ENCODE peak calls at places on chromosomes 16 and 17, in ten cellular contexts. C is tibial nerve, F is heart left ventricle, G is A549, S is GM12891, M is body of pancreas, W is breast epithelium, H is K562, Y is esophagus squamous epithelium, O is IMR-90. X is an unnamed sample.

GRCh38 chr17:9170822-9171221 is 149.5 kb downstream of the NTN1 start:
- DNase-seq in C (no peak), F (no peak), G (no peak), S (no peak), M (no peak), W (no peak), H (no peak), Y (no peak), O (no peak), X (no peak)

GRCh38 chr17:1090454-1091189 is 89.2 kb downstream of the ABR start:
- DNase-seq in C (no peak), F (no peak), G (no peak), S (no peak), M (no peak), W (no peak), H (no peak), Y (no peak), O (no peak), X (no peak)

GRCh38 chr16:66617728-66618127 is 13.2 kb downstream of the CMTM3 start:
- DNase-seq in C (no peak), F (no peak), G (no peak), S (no peak), M (no peak), W (peak), H (peak), Y (no peak), O (no peak), X (no peak)

GRCh38 chr16:23524886-23525285 is 14.6 kb upstream of the GGA2 start:
- DNase-seq in C (no peak), F (no peak), G (no peak), S (no peak), M (no peak), W (no peak), H (no peak), Y (no peak), O (no peak), X (no peak)

GRCh38 chr16:75065149-75065807 is 51.3 kb downstream of the LDHD start:
- DNase-seq in C (no peak), F (no peak), G (peak), S (no peak), M (no peak), W (no peak), H (peak), Y (no peak), O (no peak), X (no peak)

GRCh38 chr16:48892884-48893283 is 282.9 kb upstream of the N4BP1 start:
- DNase-seq in C (no peak), F (no peak), G (peak), S (no peak), M (no peak), W (no peak), H (peak), Y (no peak), O (no peak), X (no peak)

GRCh38 chr16:49441366-49441780 is 67.8 kb downstream of the C16orf78 start:
- DNase-seq in C (no peak), F (peak), G (no peak), S (peak), M (peak), W (peak), H (no peak), Y (no peak), O (no peak), X (no peak)

GRCh38 chr16:75580-76501 is 2.2 kb upstream of the MPG start:
- DNase-seq in C (peak), F (peak), G (no peak), S (no peak), M (peak), W (peak), H (peak), Y (no peak), O (peak), X (peak)

GRCh38 chr17:30323895-30324319 is 9.9 kb downstream of the TMIGD1 start:
- DNase-seq in C (no peak), F (no peak), G (peak), S (no peak), M (peak), W (no peak), H (peak), Y (no peak), O (no peak), X (no peak)

GRCh38 chr17:76957600-76958464 is 89.6 kb downstream of the MGAT5B start:
- DNase-seq in C (no peak), F (no peak), G (no peak), S (no peak), M (no peak), W (no peak), H (no peak), Y (no peak), O (peak), X (no peak)

GRCh38 chr17:44216173-44216572 is 3.3 kb downstream of the UBTF start:
- DNase-seq in C (no peak), F (no peak), G (no peak), S (no peak), M (no peak), W (no peak), H (no peak), Y (no peak), O (no peak), X (no peak)

GRCh38 chr17:21034350-21035235 is 8.2 kb downstream of the USP22 start:
- DNase-seq in C (no peak), F (no peak), G (no peak), S (no peak), M (no peak), W (no peak), H (no peak), Y (no peak), O (peak), X (no peak)

GRCh38 chr17:35051183-35051578 is 12.3 kb downstream of the RFFL start:
- DNase-seq in C (no peak), F (no peak), G (no peak), S (peak), M (peak), W (no peak), H (peak), Y (no peak), O (no peak), X (no peak)

GRCh38 chr17:29212681-29213121 is 32.5 kb upstream of the MYO18A start:
- DNase-seq in C (no peak), F (no peak), G (no peak), S (no peak), M (no peak), W (peak), H (no peak), Y (no peak), O (peak), X (no peak)

GRCh38 chr17:53724726-53725125 is 98.0 kb upstream of the KIF2B start:
- DNase-seq in C (no peak), F (no peak), G (no peak), S (no peak), M (peak), W (no peak), H (no peak), Y (no peak), O (no peak), X (no peak)

GRCh38 chr17:69800870-69801269 is 274.2 kb upstream of the KCNJ16 start:
- DNase-seq in C (no peak), F (no peak), G (no peak), S (no peak), M (no peak), W (no peak), H (no peak), Y (no peak), O (no peak), X (no peak)

GRCh38 chr17:60599620-60600489 is at the start of gene PPM1D:
- DNase-seq in C (peak), F (peak), G (peak), S (peak), M (peak), W (peak), H (peak), Y (peak), O (peak), X (peak)

GRCh38 chr17:60599220-60599619 is 773 bp upstream of the PPM1D start:
- DNase-seq in C (no peak), F (no peak), G (no peak), S (no peak), M (no peak), W (no peak), H (no peak), Y (no peak), O (no peak), X (peak)

GRCh38 chr17:60602385-60602742 is 2.4 kb downstream of the PPM1D start:
- DNase-seq in C (no peak), F (no peak), G (peak), S (no peak), M (no peak), W (no peak), H (no peak), Y (no peak), O (no peak), X (no peak)

GRCh38 chr17:60601443-60602384 is 1.7 kb downstream of the PPM1D start:
- DNase-seq in C (no peak), F (peak), G (peak), S (no peak), M (peak), W (no peak), H (peak), Y (no peak), O (peak), X (peak)

DNA sequence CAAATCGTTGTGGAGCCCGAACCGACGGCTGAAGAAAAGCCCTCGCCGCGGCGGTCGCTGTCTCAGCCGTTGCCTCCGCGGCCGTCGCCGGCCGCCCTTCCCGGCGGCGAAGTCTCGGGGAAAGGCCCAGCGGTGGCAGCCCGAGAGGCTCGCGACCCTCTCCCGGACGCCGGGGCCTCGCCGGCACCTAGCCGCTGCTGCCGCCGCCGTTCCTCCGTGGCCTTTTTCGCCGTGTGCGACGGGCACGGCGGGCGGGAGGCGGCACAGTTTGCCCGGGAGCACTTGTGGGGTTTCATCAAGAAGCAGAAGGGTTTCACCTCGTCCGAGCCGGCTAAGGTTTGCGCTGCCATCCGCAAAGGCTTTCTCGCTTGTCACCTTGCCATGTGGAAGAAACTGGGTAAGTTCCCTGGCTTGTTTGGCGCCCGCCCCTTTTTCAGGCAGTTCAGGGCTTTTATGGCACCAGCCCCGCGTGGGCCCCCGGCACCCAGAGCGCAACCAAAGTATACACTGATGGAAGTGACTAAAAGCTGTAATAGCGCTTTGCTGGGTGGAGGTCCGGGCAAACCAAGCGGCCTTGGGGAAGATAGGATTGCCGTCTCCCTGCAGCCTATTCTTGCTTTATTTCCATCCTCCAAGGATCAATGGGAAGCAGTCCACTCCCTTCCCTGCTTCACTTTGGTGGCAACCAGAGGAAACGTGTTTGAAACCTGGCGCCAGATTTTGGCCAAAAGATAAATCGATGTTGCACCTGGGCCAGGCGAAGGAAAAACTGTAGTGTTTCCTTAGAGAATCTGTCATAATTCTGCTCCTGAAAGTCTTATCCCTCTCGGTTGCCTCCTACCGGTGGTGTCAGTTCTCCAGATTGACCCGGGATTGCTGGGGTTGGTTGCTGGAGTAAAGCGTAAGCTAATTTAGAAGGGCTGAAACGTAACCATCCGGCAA is 768 bp downstream of the PPM1D start:
- DNase-seq in C (peak), F (peak), G (peak), S (peak), M (peak), W (peak), H (peak), Y (peak), O (peak), X (peak)
- TF ChIP-seq POLR2A in C (peak), F (no peak), G (no peak), S (no peak), M (no peak), W (no peak), H (no peak), Y (peak), O (no peak), X (no peak)

GRCh38 chr16:2267913-2268666 is at the start of gene RNPS1:
- DNase-seq in C (peak), F (peak), G (peak), S (peak), M (peak), W (peak), H (peak), Y (peak), O (peak), X (peak)
- TF ChIP-seq POLR2A in C (peak), F (peak), G (peak), S (peak), M (peak), W (peak), H (peak), Y (peak), O (peak), X (peak)

GRCh38 chr17:55271958-55272710 is 7.4 kb downstream of the HLF start:
- DNase-seq in C (no peak), F (no peak), G (no peak), S (no peak), M (no peak), W (no peak), H (no peak), Y (no peak), O (no peak), X (no peak)

GRCh38 chr17:55272711-55273578 is 8.2 kb downstream of the HLF start:
- DNase-seq in C (no peak), F (no peak), G (no peak), S (no peak), M (no peak), W (no peak), H (no peak), Y (no peak), O (no peak), X (no peak)

GRCh38 chr17:55274371-55275255 is 9.9 kb downstream of the HLF start:
- DNase-seq in C (no peak), F (no peak), G (no peak), S (no peak), M (no peak), W (no peak), H (no peak), Y (no peak), O (no peak), X (no peak)

GRCh38 chr17:55275894-55276804 is 11.4 kb downstream of the HLF start:
- DNase-seq in C (no peak), F (no peak), G (peak), S (no peak), M (no peak), W (peak), H (no peak), Y (no peak), O (no peak), X (peak)

GRCh38 chr17:55273579-55274370 is 9.0 kb downstream of the HLF start:
- DNase-seq in C (no peak), F (peak), G (peak), S (no peak), M (peak), W (peak), H (no peak), Y (no peak), O (no peak), X (peak)
- TF ChIP-seq POLR2A in C (no peak), F (no peak), G (no peak), S (no peak), M (no peak), W (no peak), H (no peak), Y (no peak), O (no peak), X (no peak)

DNA sequence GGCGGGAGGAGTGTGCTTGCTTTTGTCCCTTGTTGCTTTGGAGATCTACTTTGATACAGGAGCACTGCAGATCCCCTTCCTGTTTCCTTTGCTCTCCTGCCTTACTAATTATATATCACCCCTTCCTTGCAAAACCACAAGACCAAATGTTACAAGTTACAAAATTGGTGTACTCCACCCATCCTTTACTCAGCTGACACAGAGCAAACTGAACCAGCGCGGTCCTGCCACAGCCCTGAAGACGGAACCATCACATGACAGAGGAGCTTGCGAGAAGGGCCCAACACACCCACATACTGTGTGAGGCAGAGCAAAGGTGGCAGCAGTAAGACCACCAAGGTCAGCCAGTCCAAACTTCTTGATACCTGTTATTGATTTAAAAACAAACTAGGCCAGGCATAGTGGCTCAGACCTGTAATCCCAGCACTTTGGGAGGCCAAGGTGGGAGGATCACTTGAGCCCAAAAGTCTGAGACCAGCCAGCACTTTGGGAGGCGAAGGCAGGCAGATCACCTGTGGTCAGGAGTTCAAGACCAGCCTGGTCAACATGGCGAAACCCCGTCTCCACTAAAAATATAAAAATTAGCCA is 33.2 kb downstream of the CYTH1 start:
- DNase-seq in C (peak), F (peak), G (no peak), S (no peak), M (peak), W (peak), H (peak), Y (peak), O (peak), X (peak)
- TF ChIP-seq POLR2A in C (no peak), F (no peak), G (no peak), S (peak), M (no peak), W (no peak), H (no peak), Y (no peak), O (no peak), X (no peak)

DNA sequence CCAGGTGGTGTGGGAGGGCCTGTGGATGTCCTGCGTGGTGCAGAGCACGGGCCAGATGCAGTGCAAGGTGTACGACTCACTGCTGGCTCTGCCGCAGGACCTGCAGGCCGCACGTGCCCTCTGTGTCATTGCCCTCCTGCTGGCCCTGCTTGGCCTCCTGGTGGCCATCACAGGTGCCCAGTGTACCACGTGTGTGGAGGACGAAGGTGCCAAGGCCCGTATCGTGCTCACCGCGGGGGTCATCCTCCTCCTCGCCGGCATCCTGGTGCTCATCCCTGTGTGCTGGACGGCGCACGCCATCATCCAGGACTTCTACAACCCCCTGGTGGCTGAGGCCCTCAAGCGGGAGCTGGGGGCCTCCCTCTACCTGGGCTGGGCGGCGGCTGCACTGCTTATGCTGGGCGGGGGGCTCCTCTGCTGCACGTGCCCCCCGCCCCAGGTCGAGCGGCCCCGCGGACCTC is 798 bp downstream of the CLDN9 start:
- DNase-seq in C (no peak), F (no peak), G (no peak), S (no peak), M (no peak), W (no peak), H (no peak), Y (no peak), O (no peak), X (peak)
- TF ChIP-seq POLR2A in C (no peak), F (no peak), G (no peak), S (no peak), M (no peak), W (no peak), H (no peak), Y (no peak), O (no peak), X (no peak)

GRCh38 chr16:2155091-2156024 is at the start of gene TRAF7:
- DNase-seq in C (peak), F (peak), G (peak), S (peak), M (peak), W (peak), H (peak), Y (peak), O (peak), X (peak)
- TF ChIP-seq POLR2A in C (peak), F (peak), G (peak), S (peak), M (peak), W (peak), H (peak), Y (peak), O (peak), X (peak)

GRCh38 chr16:2210386-2211365 is at the start of gene BRICD5:
- DNase-seq in C (no peak), F (no peak), G (no peak), S (no peak), M (no peak), W (no peak), H (peak), Y (no peak), O (peak), X (no peak)
- TF ChIP-seq POLR2A in C (no peak), F (no peak), G (no peak), S (no peak), M (no peak), W (no peak), H (peak), Y (no peak), O (no peak), X (no peak)

GRCh38 chr16:8674413-8675022 is at the start of gene ABAT:
- DNase-seq in C (peak), F (peak), G (peak), S (peak), M (peak), W (peak), H (peak), Y (peak), O (peak), X (peak)
- TF ChIP-seq POLR2A in C (peak), F (peak), G (no peak), S (peak), M (peak), W (peak), H (no peak), Y (peak), O (no peak), X (no peak)

GRCh38 chr16:4693296-4693955 is at the start of gene NUDT16L1:
- DNase-seq in C (peak), F (peak), G (peak), S (peak), M (peak), W (peak), H (peak), Y (peak), O (peak), X (peak)
- TF ChIP-seq POLR2A in C (peak), F (peak), G (peak), S (peak), M (peak), W (peak), H (peak), Y (peak), O (no peak), X (peak)

DNA sequence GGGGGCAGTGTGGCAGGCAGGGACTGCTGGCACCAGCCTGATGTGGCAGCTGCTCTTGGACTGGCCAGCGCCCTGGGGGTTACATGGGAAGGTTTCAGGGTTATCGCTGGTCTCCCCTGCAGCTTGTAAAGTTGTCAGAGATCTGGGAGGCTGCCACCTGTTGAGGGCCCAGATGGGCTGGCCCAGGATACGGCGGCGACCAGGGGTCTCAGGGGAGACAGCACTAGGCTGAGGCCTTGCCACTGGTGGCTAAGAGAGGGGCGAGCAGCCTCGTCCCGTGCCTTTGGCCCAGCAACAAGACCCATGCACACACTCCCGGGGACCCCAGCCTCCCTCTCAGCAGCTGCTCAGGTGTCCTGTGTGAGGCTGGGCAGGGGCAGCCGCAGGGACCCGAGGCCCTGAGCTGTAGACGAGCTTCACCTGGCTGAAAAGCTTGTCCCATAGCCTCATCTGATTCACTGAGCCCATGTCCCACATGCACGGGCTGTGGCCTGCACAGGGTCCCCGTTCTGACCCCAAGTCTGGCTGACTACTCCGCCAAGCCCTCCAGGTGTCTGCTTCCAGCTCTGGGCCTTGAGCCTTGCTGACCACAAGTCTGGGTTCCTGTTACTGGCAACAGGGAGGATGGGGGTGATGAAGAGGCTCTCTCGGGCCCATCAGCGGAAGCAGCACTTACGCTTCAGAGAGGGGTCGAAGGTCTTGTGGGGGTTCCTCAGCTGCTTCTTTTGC is 6.2 kb downstream of the DUS1L start:
- DNase-seq in C (no peak), F (peak), G (no peak), S (no peak), M (no peak), W (no peak), H (no peak), Y (no peak), O (no peak), X (no peak)
- TF ChIP-seq POLR2A in C (no peak), F (no peak), G (no peak), S (peak), M (no peak), W (no peak), H (peak), Y (no peak), O (no peak), X (no peak)